ENCODE peak calls at places on chromosomes 11 and 22, in five cellular contexts. X, M, Q, I and Y are unnamed samples.

GRCh38 chr22:20857838-20858614 is 585 bp downstream of the PI4KA start:
- DNase-seq in X (peak), M (peak), Q (peak), I (peak), Y (no peak)

GRCh38 chr11:35174666-35175065 is 35.7 kb downstream of the CD44 start:
- DNase-seq in X (no peak), M (peak), Q (peak), I (no peak), Y (no peak)

GRCh38 chr11:68412593-68413475 is 47.7 kb upstream of the PPP6R3 start:
- DNase-seq in X (no peak), M (peak), Q (no peak), I (no peak), Y (no peak)

GRCh38 chr11:123103326-123103980 is 41.5 kb upstream of the HSPA8 start:
- DNase-seq in X (peak), M (peak), Q (peak), I (no peak), Y (peak)

GRCh38 chr22:29216873-29217666 is 11.4 kb downstream of the EMID1 start:
- DNase-seq in X (peak), M (peak), Q (peak), I (no peak), Y (no peak)

GRCh38 chr11:105024394-105024793 is 1.4 kb upstream of the CASP5 start:
- DNase-seq in X (no peak), M (no peak), Q (no peak), I (no peak), Y (no peak)

GRCh38 chr11:35427158-35427557 is 7.8 kb upstream of the SLC1A2 start:
- DNase-seq in X (peak), M (peak), Q (peak), I (no peak), Y (peak)

GRCh38 chr22:50196256-50196655 is 4.6 kb upstream of the SELENOO start:
- DNase-seq in X (no peak), M (no peak), Q (no peak), I (no peak), Y (no peak)

GRCh38 chr11:71505781-71506180 is 21.3 kb upstream of the KRTAP5-7 start:
- DNase-seq in X (no peak), M (no peak), Q (no peak), I (peak), Y (no peak)

GRCh38 chr11:134792044-134792443 is 380.0 kb upstream of the B3GAT1 start:
- DNase-seq in X (no peak), M (peak), Q (no peak), I (no peak), Y (no peak)

GRCh38 chr11:27451528-27451927 is 21.1 kb downstream of the LGR4 start:
- DNase-seq in X (no peak), M (no peak), Q (no peak), I (no peak), Y (no peak)

GRCh38 chr22:19067696-19068348 is 54.4 kb downstream of the DGCR2 start:
- DNase-seq in X (no peak), M (no peak), Q (no peak), I (peak), Y (no peak)

GRCh38 chr11:65427691-65428577 is 5.3 kb downstream of the NEAT1 start:
- DNase-seq in X (peak), M (peak), Q (peak), I (no peak), Y (peak)

GRCh38 chr22:24686280-24686679 is 83.3 kb downstream of the GGT1 start:
- DNase-seq in X (no peak), M (no peak), Q (no peak), I (no peak), Y (no peak)

GRCh38 chr22:40070701-40071100 is 75.9 kb downstream of the FAM83F start:
- DNase-seq in X (no peak), M (no peak), Q (peak), I (no peak), Y (no peak)

GRCh38 chr11:96748639-96749370 is 359.0 kb downstream of the JRKL start:
- DNase-seq in X (no peak), M (peak), Q (peak), I (no peak), Y (no peak)

GRCh38 chr11:110366234-110366633 is 63.5 kb upstream of the FDX1 start:
- DNase-seq in X (no peak), M (peak), Q (no peak), I (no peak), Y (peak)

GRCh38 chr11:40166892-40167291 is 1292.6 kb downstream of the LRRC4C start:
- DNase-seq in X (no peak), M (no peak), Q (no peak), I (no peak), Y (no peak)

GRCh38 chr22:38049812-38050619 is 7.2 kb upstream of the PICK1 start:
- DNase-seq in X (peak), M (no peak), Q (no peak), I (no peak), Y (no peak)

GRCh38 chr11:35617687-35618496 is at the start of gene FJX1:
- DNase-seq in X (peak), M (peak), Q (peak), I (peak), Y (no peak)

GRCh38 chr11:62664405-62665074 is 470 bp downstream of the C11orf98 start:
- DNase-seq in X (no peak), M (peak), Q (peak), I (no peak), Y (peak)

GRCh38 chr11:47943721-47944554 is 36.4 kb upstream of the PTPRJ start:
- DNase-seq in X (no peak), M (no peak), Q (no peak), I (no peak), Y (no peak)

GRCh38 chr11:250740-251299 is 14.0 kb downstream of the PSMD13 start:
- DNase-seq in X (no peak), M (peak), Q (peak), I (peak), Y (no peak)

GRCh38 chr11:104390696-104391095 is 226.7 kb upstream of the PDGFD start:
- DNase-seq in X (no peak), M (peak), Q (peak), I (no peak), Y (no peak)

GRCh38 chr22:31800065-31800464 is 46.2 kb downstream of the DEPDC5 start:
- DNase-seq in X (no peak), M (peak), Q (peak), I (no peak), Y (no peak)

GRCh38 chr22:21445437-21446127 is 21.6 kb upstream of the TMEM191C start:
- DNase-seq in X (no peak), M (no peak), Q (no peak), I (peak), Y (no peak)

GRCh38 chr11:20873054-20873453 is 203.7 kb downstream of the NELL1 start:
- DNase-seq in X (peak), M (no peak), Q (no peak), I (no peak), Y (peak)